ENCODE peak calls at places on chromosomes 4 and X, in seven cellular contexts. One of them, this sample, is unnamed. For H3K4me1, the result is how much of the 10 kb centered on the place peaks cover.

GRCh38 chrX:37871626-37872302 is 24.4 kb upstream of the DYNLT3 start:
- DNase-seq in fibroblast of lung: peak
- DNase-seq in Peyer's patch: no peak
- DNase-seq in ovary: no peak
- DNase-seq in thoracic aorta: peak
- DNase-seq in mammary epithelial cell: peak
- DNase-seq in GM23248: peak
- DNase-seq in this sample: no peak

GRCh38 chrX:22121161-22121560 is 89.0 kb downstream of the PHEX start:
- DNase-seq in GM23248: no peak
- DNase-seq in Peyer's patch: no peak
- DNase-seq in mammary epithelial cell: no peak
- DNase-seq in thoracic aorta: no peak
- DNase-seq in ovary: no peak
- DNase-seq in fibroblast of lung: no peak
- DNase-seq in this sample: no peak

GRCh38 chrX:13212191-13212651 is 107.6 kb downstream of the ATXN3L start:
- DNase-seq in mammary epithelial cell: peak
- DNase-seq in ovary: no peak
- DNase-seq in GM23248: no peak
- DNase-seq in thoracic aorta: no peak
- DNase-seq in fibroblast of lung: no peak
- DNase-seq in Peyer's patch: no peak
- DNase-seq in this sample: no peak

GRCh38 chr4:138666366-138666765 is 349.2 kb upstream of the NOCT start:
- DNase-seq in GM23248: no peak
- DNase-seq in Peyer's patch: no peak
- DNase-seq in mammary epithelial cell: no peak
- DNase-seq in thoracic aorta: no peak
- DNase-seq in fibroblast of lung: peak
- DNase-seq in ovary: no peak
- DNase-seq in this sample: no peak

GRCh38 chr4:3747582-3747906 is 18.6 kb upstream of the ADRA2C start:
- DNase-seq in GM23248: peak
- DNase-seq in mammary epithelial cell: no peak
- DNase-seq in fibroblast of lung: no peak
- DNase-seq in Peyer's patch: no peak
- DNase-seq in ovary: no peak
- DNase-seq in thoracic aorta: no peak
- DNase-seq in this sample: no peak

GRCh38 chr4:131974730-131975129 is 1174.4 kb upstream of the PCDH10 start:
- DNase-seq in fibroblast of lung: no peak
- DNase-seq in ovary: no peak
- DNase-seq in Peyer's patch: no peak
- DNase-seq in thoracic aorta: no peak
- DNase-seq in GM23248: peak
- DNase-seq in mammary epithelial cell: no peak
- DNase-seq in this sample: no peak

GRCh38 chr4:3445111-3445820 is 3.5 kb downstream of the HGFAC start:
- DNase-seq in thoracic aorta: no peak
- DNase-seq in GM23248: no peak
- DNase-seq in mammary epithelial cell: no peak
- DNase-seq in Peyer's patch: no peak
- DNase-seq in fibroblast of lung: no peak
- DNase-seq in ovary: peak
- DNase-seq in this sample: no peak

GRCh38 chr4:8348071-8348470 is 78.5 kb downstream of the HTRA3 start:
- DNase-seq in fibroblast of lung: no peak
- DNase-seq in Peyer's patch: no peak
- DNase-seq in ovary: no peak
- DNase-seq in GM23248: no peak
- DNase-seq in mammary epithelial cell: no peak
- DNase-seq in thoracic aorta: no peak
- DNase-seq in this sample: peak

GRCh38 chr4:133565379-133565778 is 416.3 kb downstream of the PCDH10 start:
- DNase-seq in fibroblast of lung: peak
- DNase-seq in mammary epithelial cell: peak
- DNase-seq in GM23248: no peak
- DNase-seq in ovary: no peak
- DNase-seq in thoracic aorta: no peak
- DNase-seq in Peyer's patch: no peak
- DNase-seq in this sample: no peak

GRCh38 chr4:181687116-181687515 is 556.1 kb upstream of the TENM3 start:
- DNase-seq in thoracic aorta: no peak
- DNase-seq in Peyer's patch: no peak
- DNase-seq in mammary epithelial cell: no peak
- DNase-seq in ovary: no peak
- DNase-seq in GM23248: no peak
- DNase-seq in fibroblast of lung: peak
- DNase-seq in this sample: no peak
- H3K27ac ChIP-seq in thoracic aorta: no peak
- H3K27ac ChIP-seq in Peyer's patch: no peak
- H3K27ac ChIP-seq in mammary epithelial cell: no peak
- H3K27ac ChIP-seq in ovary: no peak
- H3K27ac ChIP-seq in GM23248: peak
- H3K27ac ChIP-seq in fibroblast of lung: no peak
- H3K27ac ChIP-seq in this sample: no peak

GRCh38 chr4:1623821-1624518 is 60.1 kb downstream of the FAM53A start:
- DNase-seq in fibroblast of lung: no peak
- DNase-seq in mammary epithelial cell: no peak
- DNase-seq in ovary: no peak
- DNase-seq in GM23248: no peak
- DNase-seq in thoracic aorta: no peak
- DNase-seq in Peyer's patch: no peak
- DNase-seq in this sample: no peak

GRCh38 chr4:1626941-1627340 is 57.2 kb downstream of the FAM53A start:
- DNase-seq in thoracic aorta: no peak
- DNase-seq in mammary epithelial cell: no peak
- DNase-seq in Peyer's patch: no peak
- DNase-seq in ovary: no peak
- DNase-seq in GM23248: no peak
- DNase-seq in fibroblast of lung: no peak
- DNase-seq in this sample: peak

GRCh38 chr4:1624519-1624910 is 59.6 kb downstream of the FAM53A start:
- DNase-seq in fibroblast of lung: no peak
- DNase-seq in GM23248: no peak
- DNase-seq in mammary epithelial cell: no peak
- DNase-seq in ovary: no peak
- DNase-seq in Peyer's patch: no peak
- DNase-seq in thoracic aorta: no peak
- DNase-seq in this sample: no peak

GRCh38 chr4:1626151-1626550 is 58.0 kb downstream of the FAM53A start:
- DNase-seq in ovary: no peak
- DNase-seq in thoracic aorta: no peak
- DNase-seq in Peyer's patch: no peak
- DNase-seq in fibroblast of lung: no peak
- DNase-seq in GM23248: no peak
- DNase-seq in mammary epithelial cell: no peak
- DNase-seq in this sample: no peak

DNA sequence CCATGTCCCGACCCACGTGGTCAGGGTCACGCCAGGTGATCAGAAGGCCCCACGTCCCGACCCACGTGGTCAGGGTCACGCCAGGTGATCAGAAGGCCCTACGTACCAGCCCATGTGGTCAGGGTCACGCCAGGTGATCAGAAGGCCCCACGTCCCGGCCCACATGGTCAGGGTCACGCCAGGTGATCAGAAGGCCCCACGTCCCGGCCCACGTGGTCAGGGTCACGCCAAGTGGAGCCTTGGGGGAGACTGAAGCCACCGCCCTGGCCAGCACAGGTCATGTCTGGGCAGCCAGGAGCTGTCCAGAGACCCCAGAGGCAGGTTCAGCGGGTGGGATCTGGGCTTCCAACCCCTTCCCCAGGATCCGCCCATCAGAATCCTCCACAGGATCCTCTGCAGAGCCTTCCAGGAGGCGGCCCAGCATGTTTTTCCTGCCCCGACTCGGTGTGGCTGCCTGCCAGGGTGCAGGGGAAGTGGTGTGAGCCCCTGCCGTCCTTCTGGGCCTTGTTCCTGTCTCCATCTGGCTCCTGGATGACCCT is 58.4 kb downstream of the FAM53A start:
- DNase-seq in thoracic aorta: no peak
- DNase-seq in Peyer's patch: no peak
- DNase-seq in GM23248: no peak
- DNase-seq in fibroblast of lung: no peak
- DNase-seq in mammary epithelial cell: no peak
- DNase-seq in ovary: no peak
- DNase-seq in this sample: peak
- H3K4me1 ChIP-seq in thoracic aorta: under half
- H3K4me1 ChIP-seq in Peyer's patch: under half
- H3K4me1 ChIP-seq in GM23248: under half
- H3K4me1 ChIP-seq in fibroblast of lung: under half
- H3K4me1 ChIP-seq in mammary epithelial cell: under half
- H3K4me1 ChIP-seq in ovary: under half
- H3K4me1 ChIP-seq in this sample: under half

DNA sequence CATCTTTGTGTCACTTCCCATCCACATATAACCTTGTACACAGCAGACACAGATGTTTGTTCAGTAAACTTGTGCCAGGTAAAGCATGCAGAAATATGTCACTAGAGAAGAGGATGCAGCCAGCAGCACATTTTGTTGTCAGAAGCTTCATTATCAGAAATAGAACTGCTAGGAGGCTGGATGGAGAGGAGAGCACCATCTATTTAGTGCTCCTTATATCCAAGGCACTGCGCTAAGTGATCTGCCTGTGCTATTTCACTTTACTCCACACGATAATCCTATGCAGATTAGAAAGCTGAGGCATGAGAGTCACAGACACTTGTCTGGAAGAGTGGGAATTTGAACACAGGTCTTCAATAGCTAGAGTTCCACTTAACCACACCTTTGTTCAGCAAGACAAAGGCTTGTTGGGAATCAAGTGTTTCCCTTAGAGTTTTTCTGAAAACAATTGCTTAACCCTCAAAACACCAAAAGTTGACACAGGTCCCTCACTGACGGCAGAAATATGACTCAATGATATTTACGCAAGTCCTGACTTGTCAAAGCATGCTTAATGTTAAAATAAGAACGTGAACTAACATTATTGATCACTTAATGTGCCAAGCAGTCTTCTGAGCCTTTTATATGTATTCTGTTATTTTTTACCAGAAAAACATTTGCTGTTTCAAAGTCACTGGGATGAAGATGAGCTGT is 1.2 kb upstream of the QDPR start:
- DNase-seq in mammary epithelial cell: peak
- DNase-seq in thoracic aorta: no peak
- DNase-seq in Peyer's patch: no peak
- DNase-seq in fibroblast of lung: no peak
- DNase-seq in GM23248: no peak
- DNase-seq in ovary: no peak
- DNase-seq in this sample: no peak
- H3K27ac ChIP-seq in mammary epithelial cell: no peak
- H3K27ac ChIP-seq in thoracic aorta: peak
- H3K27ac ChIP-seq in Peyer's patch: no peak
- H3K27ac ChIP-seq in fibroblast of lung: no peak
- H3K27ac ChIP-seq in GM23248: no peak
- H3K27ac ChIP-seq in ovary: no peak
- H3K27ac ChIP-seq in this sample: no peak

GRCh38 chrX:41705680-41706374 is 17.1 kb downstream of the GPR34 start:
- DNase-seq in ovary: no peak
- DNase-seq in GM23248: no peak
- DNase-seq in mammary epithelial cell: no peak
- DNase-seq in fibroblast of lung: no peak
- DNase-seq in Peyer's patch: no peak
- DNase-seq in thoracic aorta: no peak
- DNase-seq in this sample: no peak

GRCh38 chrX:41703574-41704029 is 14.8 kb downstream of the GPR34 start:
- DNase-seq in Peyer's patch: no peak
- DNase-seq in thoracic aorta: no peak
- DNase-seq in GM23248: no peak
- DNase-seq in ovary: no peak
- DNase-seq in fibroblast of lung: no peak
- DNase-seq in mammary epithelial cell: no peak
- DNase-seq in this sample: no peak

GRCh38 chrX:41707218-41707617 is 16.8 kb upstream of the GPR82 start:
- DNase-seq in thoracic aorta: no peak
- DNase-seq in GM23248: no peak
- DNase-seq in mammary epithelial cell: no peak
- DNase-seq in fibroblast of lung: no peak
- DNase-seq in ovary: no peak
- DNase-seq in Peyer's patch: peak
- DNase-seq in this sample: no peak

GRCh38 chrX:41705042-41705441 is 16.3 kb downstream of the GPR34 start:
- DNase-seq in ovary: no peak
- DNase-seq in GM23248: no peak
- DNase-seq in fibroblast of lung: no peak
- DNase-seq in mammary epithelial cell: no peak
- DNase-seq in Peyer's patch: no peak
- DNase-seq in thoracic aorta: no peak
- DNase-seq in this sample: no peak
- H3K4me1 ChIP-seq in ovary: under half
- H3K4me1 ChIP-seq in GM23248: under half
- H3K4me1 ChIP-seq in fibroblast of lung: under half
- H3K4me1 ChIP-seq in mammary epithelial cell: under half
- H3K4me1 ChIP-seq in Peyer's patch: under half
- H3K4me1 ChIP-seq in thoracic aorta: under half
- H3K4me1 ChIP-seq in this sample: under half

DNA sequence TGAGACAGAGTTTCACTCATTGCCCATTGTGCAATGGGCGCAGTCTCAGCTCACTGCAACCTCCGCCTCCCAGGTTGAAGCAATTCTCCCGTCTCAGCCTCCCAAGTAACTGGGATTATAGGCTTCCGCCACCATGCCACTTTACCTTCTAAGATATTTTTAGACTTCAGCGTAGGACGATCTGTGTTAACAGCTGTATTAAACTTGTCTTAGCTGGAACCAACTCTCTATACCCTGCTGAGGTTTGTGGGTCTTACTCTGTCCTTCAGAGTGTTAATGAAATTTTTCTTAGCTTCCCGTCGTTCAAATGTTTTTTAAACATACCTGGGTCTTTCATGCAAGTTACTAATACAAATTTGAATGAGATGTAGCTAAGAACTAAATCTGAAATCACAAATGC is 14.7 kb downstream of the TMEM165 start:
- DNase-seq in Peyer's patch: no peak
- DNase-seq in fibroblast of lung: no peak
- DNase-seq in mammary epithelial cell: no peak
- DNase-seq in ovary: no peak
- DNase-seq in thoracic aorta: no peak
- DNase-seq in GM23248: no peak
- DNase-seq in this sample: no peak
- H3K27ac ChIP-seq in Peyer's patch: no peak
- H3K27ac ChIP-seq in fibroblast of lung: no peak
- H3K27ac ChIP-seq in mammary epithelial cell: no peak
- H3K27ac ChIP-seq in ovary: no peak
- H3K27ac ChIP-seq in thoracic aorta: peak
- H3K27ac ChIP-seq in GM23248: no peak
- H3K27ac ChIP-seq in this sample: no peak